ENCODE peak calls at places on chromosomes 13 and 19, in ten cellular contexts. H is CD4-positive, CD25-positive, alpha-beta regulatory T cell; W is AG04449; F is astrocyte of the spinal cord; B is ascending aorta; Z is astrocyte; S is transverse colon; P is mucosa of descending colon; Y is BE2C; M is adrenal gland. E is an unnamed sample.

GRCh38 chr13:86914757-86915156 is 756.4 kb upstream of the SLITRK5 start:
- DNase-seq in H (no peak), W (no peak), F (no peak), B (no peak), Z (no peak), S (no peak), P (no peak), Y (no peak), M (no peak), E (no peak)

GRCh38 chr19:21335721-21336120 is 6.5 kb upstream of the ZNF708 start:
- DNase-seq in H (no peak), W (no peak), F (no peak), B (no peak), Z (no peak), S (no peak), P (no peak), Y (no peak), M (no peak), E (no peak)

GRCh38 chr19:15466851-15467733 is 2.7 kb upstream of the RASAL3 start:
- DNase-seq in H (no peak), W (no peak), F (peak), B (no peak), Z (peak), S (peak), P (no peak), Y (no peak), M (no peak), E (peak)

GRCh38 chr13:60970736-60971135 is 444.9 kb downstream of the PCDH20 start:
- DNase-seq in H (no peak), W (no peak), F (no peak), B (no peak), Z (no peak), S (no peak), P (no peak), Y (no peak), M (no peak), E (no peak)

GRCh38 chr19:2478324-2478755 is 2.4 kb downstream of the GADD45B start:
- DNase-seq in H (peak), W (no peak), F (peak), B (peak), Z (peak), S (peak), P (peak), Y (peak), M (peak), E (no peak)

GRCh38 chr19:55319786-55320185 is 5.4 kb downstream of the TMEM150B start:
- DNase-seq in H (no peak), W (no peak), F (peak), B (no peak), Z (no peak), S (no peak), P (no peak), Y (peak), M (peak), E (peak)

GRCh38 chr13:90979059-90979458 is 368.4 kb upstream of the MIR17HG start:
- DNase-seq in H (no peak), W (no peak), F (peak), B (no peak), Z (peak), S (no peak), P (no peak), Y (no peak), M (no peak), E (no peak)

GRCh38 chr13:93559718-93560117 is 333.1 kb downstream of the GPC6 start:
- DNase-seq in H (no peak), W (no peak), F (peak), B (no peak), Z (peak), S (no peak), P (no peak), Y (peak), M (no peak), E (peak)

GRCh38 chr13:114146629-114147028 is 14.2 kb upstream of the RASA3 start:
- DNase-seq in H (no peak), W (no peak), F (no peak), B (no peak), Z (no peak), S (no peak), P (no peak), Y (peak), M (no peak), E (no peak)

GRCh38 chr19:44927746-44928145 is 13.3 kb downstream of the APOC1 start:
- DNase-seq in H (no peak), W (no peak), F (peak), B (no peak), Z (peak), S (no peak), P (no peak), Y (no peak), M (no peak), E (peak)

GRCh38 chr13:95698047-95698749 is 21.3 kb downstream of the DNAJC3 start:
- DNase-seq in H (no peak), W (no peak), F (no peak), B (no peak), Z (no peak), S (no peak), P (no peak), Y (no peak), M (no peak), E (no peak)

GRCh38 chr19:13016628-13017305 is 21.5 kb downstream of the NFIX start:
- DNase-seq in H (no peak), W (no peak), F (no peak), B (no peak), Z (no peak), S (no peak), P (no peak), Y (no peak), M (no peak), E (no peak)

GRCh38 chr13:38008636-38009035 is 139.1 kb upstream of the TRPC4 start:
- DNase-seq in H (no peak), W (no peak), F (no peak), B (no peak), Z (no peak), S (peak), P (peak), Y (peak), M (no peak), E (no peak)

GRCh38 chr19:5691205-5691929 is 1.3 kb downstream of the RPL36 start:
- DNase-seq in H (no peak), W (no peak), F (peak), B (no peak), Z (peak), S (peak), P (peak), Y (peak), M (peak), E (no peak)

GRCh38 chr19:45173816-45174215 is 4.2 kb downstream of the TRAPPC6A start:
- DNase-seq in H (no peak), W (peak), F (peak), B (no peak), Z (peak), S (no peak), P (no peak), Y (no peak), M (no peak), E (no peak)

GRCh38 chr13:111976474-111977183 is 90.3 kb upstream of the SOX1 start:
- DNase-seq in H (no peak), W (no peak), F (no peak), B (no peak), Z (no peak), S (no peak), P (no peak), Y (peak), M (no peak), E (no peak)

GRCh38 chr13:48334534-48335127 is 31.1 kb downstream of the RB1 start:
- DNase-seq in H (no peak), W (no peak), F (peak), B (no peak), Z (peak), S (no peak), P (peak), Y (no peak), M (no peak), E (no peak)

GRCh38 chr19:6587093-6587820 is 3.7 kb downstream of the CD70 start:
- DNase-seq in H (no peak), W (no peak), F (no peak), B (no peak), Z (no peak), S (no peak), P (peak), Y (no peak), M (no peak), E (no peak)

GRCh38 chr13:23921451-23921888 is 24.2 kb upstream of the C1QTNF9B start:
- DNase-seq in H (no peak), W (no peak), F (peak), B (no peak), Z (peak), S (no peak), P (peak), Y (no peak), M (no peak), E (peak)

GRCh38 chr13:100887729-100888151 is 213.1 kb upstream of the TMTC4 start:
- DNase-seq in H (no peak), W (peak), F (peak), B (no peak), Z (peak), S (no peak), P (no peak), Y (no peak), M (peak), E (peak)

GRCh38 chr13:73138967-73139491 is 80.2 kb downstream of the KLF5 start:
- DNase-seq in H (no peak), W (no peak), F (no peak), B (no peak), Z (no peak), S (peak), P (peak), Y (no peak), M (no peak), E (no peak)

GRCh38 chr13:41780736-41781708 is 179.9 kb downstream of the VWA8 start:
- DNase-seq in H (no peak), W (peak), F (peak), B (no peak), Z (peak), S (no peak), P (no peak), Y (no peak), M (peak), E (peak)

GRCh38 chr13:32728327-32728726 is 142.1 kb downstream of the PDS5B start:
- DNase-seq in H (no peak), W (no peak), F (no peak), B (no peak), Z (no peak), S (no peak), P (no peak), Y (no peak), M (no peak), E (no peak)

GRCh38 chr13:75881109-75881775 is 245.1 kb downstream of the LMO7 start:
- DNase-seq in H (no peak), W (no peak), F (no peak), B (no peak), Z (no peak), S (no peak), P (no peak), Y (no peak), M (no peak), E (no peak)

GRCh38 chr13:110106726-110107125 is 200.2 kb downstream of the COL4A1 start:
- DNase-seq in H (no peak), W (no peak), F (no peak), B (no peak), Z (no peak), S (peak), P (no peak), Y (no peak), M (peak), E (no peak)

GRCh38 chr13:101415358-101416174 is 742 bp downstream of the NALCN start:
- DNase-seq in H (no peak), W (no peak), F (no peak), B (no peak), Z (no peak), S (no peak), P (no peak), Y (no peak), M (no peak), E (no peak)

GRCh38 chr19:52599241-52599640 is 29.2 kb downstream of the ZNF701 start:
- DNase-seq in H (no peak), W (no peak), F (no peak), B (no peak), Z (no peak), S (no peak), P (no peak), Y (no peak), M (no peak), E (no peak)
- H3K4me3 ChIP-seq in H (no peak), W (no peak), F (no peak), B (no peak), Z (no peak), S (no peak), P (no peak), Y (no peak), M (no peak), E (no peak)

GRCh38 chr19:17530586-17530985 is 19.1 kb downstream of the PGLS start:
- DNase-seq in H (no peak), W (no peak), F (no peak), B (no peak), Z (no peak), S (no peak), P (no peak), Y (no peak), M (no peak), E (no peak)
- H3K4me3 ChIP-seq in H (no peak), W (no peak), F (no peak), B (no peak), Z (no peak), S (no peak), P (no peak), Y (no peak), M (no peak), E (no peak)

GRCh38 chr19:407501-408440 is 1.2 kb downstream of the C2CD4C start:
- DNase-seq in H (no peak), W (no peak), F (no peak), B (no peak), Z (no peak), S (no peak), P (no peak), Y (no peak), M (no peak), E (no peak)
- H3K4me3 ChIP-seq in H (no peak), W (no peak), F (no peak), B (peak), Z (no peak), S (no peak), P (no peak), Y (no peak), M (no peak), E (no peak)

GRCh38 chr19:1241417-1242095 is at the start of gene ATP5F1D:
- DNase-seq in H (peak), W (no peak), F (peak), B (peak), Z (peak), S (peak), P (peak), Y (peak), M (peak), E (peak)

GRCh38 chr19:1245468-1245867 is 2.9 kb upstream of the MIDN start:
- DNase-seq in H (no peak), W (no peak), F (no peak), B (peak), Z (no peak), S (no peak), P (peak), Y (no peak), M (no peak), E (no peak)

GRCh38 chr19:1245884-1246816 is 2.2 kb upstream of the MIDN start:
- DNase-seq in H (no peak), W (no peak), F (no peak), B (peak), Z (no peak), S (peak), P (peak), Y (no peak), M (peak), E (no peak)

GRCh38 chr19:1244693-1245451 is 3.3 kb downstream of the ATP5F1D start:
- DNase-seq in H (no peak), W (no peak), F (no peak), B (no peak), Z (no peak), S (peak), P (peak), Y (no peak), M (peak), E (no peak)

GRCh38 chr19:1243768-1244692 is 2.5 kb downstream of the ATP5F1D start:
- DNase-seq in H (peak), W (no peak), F (peak), B (peak), Z (peak), S (peak), P (peak), Y (peak), M (peak), E (peak)
- H3K4me3 ChIP-seq in H (no peak), W (no peak), F (no peak), B (peak), Z (peak), S (no peak), P (no peak), Y (no peak), M (no peak), E (no peak)

DNA sequence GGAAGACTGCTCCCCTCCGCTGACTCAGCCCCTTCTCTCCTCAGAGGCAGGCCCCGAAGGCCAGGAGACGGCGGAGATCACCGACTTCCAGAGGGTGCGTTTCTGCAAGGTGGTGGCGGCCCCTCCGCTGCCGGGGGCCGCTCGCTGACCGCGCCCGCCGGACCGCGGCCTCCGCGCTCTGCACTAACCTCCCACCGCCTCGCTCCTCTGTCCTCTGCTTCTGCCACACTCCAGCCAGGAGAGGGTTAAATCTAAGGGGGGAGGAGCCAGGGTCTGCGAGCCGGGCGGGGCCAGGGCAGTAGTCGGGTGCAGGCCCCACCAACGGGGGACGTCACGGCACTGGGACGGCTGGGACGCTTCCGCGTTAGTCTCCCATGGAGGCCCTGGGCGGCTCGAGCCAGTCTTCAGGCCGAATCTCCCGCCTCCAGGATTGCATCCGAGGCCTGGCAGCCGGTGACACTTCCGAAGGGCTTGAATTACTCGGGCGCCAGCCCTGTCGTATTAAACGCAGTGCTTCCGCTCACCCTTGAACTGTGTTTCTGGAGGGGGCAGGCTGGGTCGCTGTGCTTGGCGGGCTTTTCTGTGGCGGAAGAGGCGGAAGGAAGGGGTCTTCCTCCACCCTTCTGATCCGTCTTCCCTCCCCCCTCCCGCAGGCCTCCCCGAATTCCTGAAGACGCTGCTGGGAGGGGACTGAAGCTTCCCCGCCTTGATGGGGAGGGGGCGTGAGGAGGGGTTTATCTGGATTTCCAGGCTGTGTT is 1.2 kb upstream of the INAFM1 start:
- DNase-seq in H (peak), W (peak), F (peak), B (peak), Z (peak), S (peak), P (peak), Y (peak), M (peak), E (peak)
- H3K4me3 ChIP-seq in H (peak), W (peak), F (peak), B (peak), Z (peak), S (peak), P (peak), Y (peak), M (peak), E (peak)

DNA sequence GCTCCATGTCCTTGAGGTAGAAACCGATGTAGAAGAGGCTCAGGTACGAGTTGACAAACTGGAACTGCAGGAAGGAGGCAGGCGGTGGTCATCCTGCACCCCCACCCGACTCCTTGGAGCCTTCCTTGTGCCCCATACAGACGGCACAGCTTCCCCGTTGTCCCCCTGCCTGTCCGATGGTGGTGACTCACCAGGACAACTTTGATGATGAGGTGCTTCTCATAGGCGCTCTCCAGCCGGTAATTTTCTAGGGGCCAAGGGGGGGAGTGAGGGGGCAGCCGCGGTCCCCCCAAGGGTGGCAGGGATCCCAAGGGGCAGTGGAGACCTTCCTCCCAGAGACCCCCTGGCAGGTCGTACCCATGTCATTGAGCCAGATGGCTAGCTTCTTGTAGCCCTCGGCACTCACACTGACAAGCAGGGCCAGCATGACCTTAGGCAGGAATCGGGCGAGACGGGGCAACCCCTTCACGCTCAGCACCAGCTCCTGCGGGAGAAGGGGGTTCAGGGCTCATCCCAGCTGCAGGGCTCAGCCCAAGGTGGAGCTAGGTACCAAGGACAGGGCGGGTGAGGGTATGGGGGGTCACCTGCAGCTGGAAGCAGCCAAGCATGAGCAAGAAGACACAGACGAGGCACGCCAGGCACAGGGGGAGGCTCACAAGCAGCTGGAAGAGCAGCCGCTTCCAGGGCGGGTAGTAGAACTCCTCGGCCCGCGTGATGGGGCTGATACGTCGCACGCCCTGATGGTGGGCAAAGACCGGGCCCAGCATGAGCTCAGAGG is 4.7 kb downstream of the ANO8 start:
- DNase-seq in H (no peak), W (no peak), F (no peak), B (no peak), Z (no peak), S (no peak), P (no peak), Y (no peak), M (no peak), E (no peak)
- H3K4me3 ChIP-seq in H (no peak), W (no peak), F (no peak), B (no peak), Z (no peak), S (no peak), P (no peak), Y (no peak), M (no peak), E (no peak)

GRCh38 chr13:80334582-80335260 is 6.2 kb downstream of the SPRY2 start:
- DNase-seq in H (no peak), W (no peak), F (peak), B (no peak), Z (peak), S (no peak), P (no peak), Y (no peak), M (no peak), E (peak)
- H3K4me3 ChIP-seq in H (no peak), W (no peak), F (no peak), B (no peak), Z (peak), S (no peak), P (no peak), Y (no peak), M (no peak), E (no peak)

GRCh38 chr13:25169356-25169755 is 2.7 kb downstream of the AMER2 start:
- DNase-seq in H (no peak), W (no peak), F (no peak), B (no peak), Z (no peak), S (no peak), P (no peak), Y (no peak), M (no peak), E (no peak)

GRCh38 chr13:25167349-25167748 is 4.7 kb downstream of the AMER2 start:
- DNase-seq in H (no peak), W (no peak), F (no peak), B (no peak), Z (no peak), S (no peak), P (no peak), Y (no peak), M (no peak), E (no peak)

GRCh38 chr13:25165664-25166063 is 6.4 kb downstream of the AMER2 start:
- DNase-seq in H (no peak), W (no peak), F (no peak), B (no peak), Z (no peak), S (no peak), P (no peak), Y (no peak), M (no peak), E (no peak)

GRCh38 chr13:25168800-25169199 is 3.3 kb downstream of the AMER2 start:
- DNase-seq in H (no peak), W (no peak), F (no peak), B (no peak), Z (no peak), S (no peak), P (no peak), Y (no peak), M (no peak), E (no peak)

GRCh38 chr13:25167775-25168174 is 4.3 kb downstream of the AMER2 start:
- DNase-seq in H (no peak), W (no peak), F (no peak), B (no peak), Z (no peak), S (no peak), P (no peak), Y (no peak), M (no peak), E (no peak)
- H3K4me3 ChIP-seq in H (no peak), W (no peak), F (no peak), B (no peak), Z (no peak), S (no peak), P (no peak), Y (no peak), M (no peak), E (no peak)

GRCh38 chr19:35328851-35329285 is at the start of gene CD22:
- DNase-seq in H (no peak), W (no peak), F (no peak), B (no peak), Z (no peak), S (no peak), P (no peak), Y (no peak), M (no peak), E (no peak)
- H3K4me3 ChIP-seq in H (no peak), W (no peak), F (no peak), B (no peak), Z (no peak), S (no peak), P (no peak), Y (no peak), M (no peak), E (no peak)

E was measured in brain microvascular endothelial cell.